ENCODE peak calls at places on chromosomes 4 and X, in six cellular contexts. D, J, F, G, W and B are unnamed samples.

GRCh38 chr4:22237155-22237751 is 278.6 kb downstream of the ADGRA3 start:
- DNase-seq in D (no peak), W (no peak), G (no peak), J (peak), F (peak), B (no peak)

GRCh38 chr4:140249351-140249750 is 95.4 kb upstream of the MAML3 start:
- DNase-seq in W (peak), F (no peak), G (peak), D (no peak), J (no peak), B (no peak)

GRCh38 chr4:185590982-185591381 is 55.7 kb upstream of the PDLIM3 start:
- DNase-seq in W (no peak), G (no peak), D (no peak), F (no peak), J (no peak), B (no peak)

GRCh38 chrX:3120426-3120825 is 79.2 kb downstream of the ARSF start:
- DNase-seq in W (no peak), J (no peak), F (no peak), D (no peak), G (peak), B (no peak)

GRCh38 chr4:22787753-22788389 is 95.1 kb downstream of the GBA3 start:
- DNase-seq in F (no peak), G (peak), W (no peak), J (no peak), D (no peak), B (no peak)

GRCh38 chr4:75995727-75996126 is 5.0 kb upstream of the SDAD1 start:
- DNase-seq in F (no peak), D (no peak), J (no peak), W (peak), G (peak), B (no peak)

GRCh38 chr4:41878991-41879491 is 56.2 kb upstream of the TMEM33 start:
- DNase-seq in G (no peak), J (no peak), D (no peak), W (no peak), F (no peak), B (no peak)

GRCh38 chr4:68447201-68447600 is at the start of gene TMPRSS11E:
- DNase-seq in F (no peak), W (no peak), D (no peak), G (no peak), J (no peak), B (no peak)

GRCh38 chr4:13903061-13903460 is 275.5 kb upstream of the BOD1L1 start:
- DNase-seq in G (no peak), W (no peak), J (no peak), D (no peak), F (no peak), B (no peak)

GRCh38 chrX:7552758-7553157 is 290.2 kb upstream of the VCX start:
- DNase-seq in G (no peak), D (no peak), W (no peak), J (no peak), F (no peak), B (no peak)

GRCh38 chr4:84583871-84584373 is 995 bp downstream of the CDS1 start:
- DNase-seq in W (no peak), D (no peak), J (no peak), F (no peak), G (no peak), B (no peak)

GRCh38 chr4:13248621-13249298 is 235.4 kb downstream of the RAB28 start:
- DNase-seq in G (peak), W (no peak), F (no peak), D (no peak), J (no peak), B (no peak)

GRCh38 chr4:138405439-138405838 is 163.3 kb upstream of the SLC7A11 start:
- DNase-seq in G (peak), J (no peak), W (peak), D (no peak), F (no peak), B (peak)

GRCh38 chrX:51803833-51804232 is 60.6 kb downstream of the GSPT2 start:
- DNase-seq in G (no peak), J (no peak), D (no peak), F (no peak), W (no peak), B (no peak)

GRCh38 chrX:130049821-130050220 is 60.5 kb downstream of the ELF4 start:
- DNase-seq in F (no peak), D (no peak), G (no peak), W (no peak), J (no peak), B (no peak)

GRCh38 chr4:2074588-2074987 is 15.5 kb downstream of the NAT8L start:
- DNase-seq in F (no peak), W (no peak), J (no peak), D (no peak), G (no peak), B (no peak)

GRCh38 chr4:155766544-155766943 is 7.7 kb downstream of the GUCY1B1 start:
- DNase-seq in J (no peak), G (no peak), W (no peak), F (no peak), D (no peak), B (no peak)

GRCh38 chr4:181562399-181562798 is 680.8 kb upstream of the TENM3 start:
- DNase-seq in F (no peak), D (no peak), J (no peak), G (no peak), W (no peak), B (no peak)

GRCh38 chr4:158065176-158065575 is 107.6 kb downstream of the GASK1B start:
- DNase-seq in F (no peak), D (no peak), W (no peak), G (no peak), J (no peak), B (no peak)

GRCh38 chr4:73053076-73053475 is 16.4 kb downstream of the COX18 start:
- DNase-seq in F (no peak), J (no peak), D (no peak), W (no peak), G (peak), B (no peak)

GRCh38 chr4:54231419-54232150 is 2.5 kb downstream of the PDGFRA start:
- DNase-seq in J (no peak), W (no peak), G (peak), D (no peak), F (no peak), B (no peak)

GRCh38 chrX:109533631-109534030 is 3.0 kb upstream of the NXT2 start:
- DNase-seq in F (peak), W (peak), G (peak), D (no peak), J (no peak), B (no peak)

GRCh38 chr4:173001571-173001970 is 167.0 kb upstream of the GALNT7 start:
- DNase-seq in W (no peak), D (no peak), F (no peak), G (peak), J (no peak), B (no peak)

GRCh38 chr4:128379860-128380259 is 92.2 kb upstream of the PGRMC2 start:
- DNase-seq in G (no peak), F (peak), W (peak), J (no peak), D (no peak), B (no peak)

GRCh38 chr4:147498031-147498700 is 17.3 kb downstream of the EDNRA start:
- DNase-seq in D (no peak), W (peak), F (no peak), G (peak), J (no peak), B (no peak)

GRCh38 chr4:65416875-65417274 is 253.4 kb downstream of the EPHA5 start:
- DNase-seq in J (no peak), G (peak), F (peak), W (peak), D (no peak), B (no peak)

GRCh38 chr4:147108409-147108808 is 162.7 kb upstream of the TTC29 start:
- DNase-seq in F (no peak), W (no peak), G (peak), J (no peak), D (no peak), B (no peak)

GRCh38 chrX:153766098-153766817 is 2.2 kb downstream of the PLXNB3 start:
- DNase-seq in F (peak), J (peak), D (peak), G (peak), W (peak), B (no peak)

GRCh38 chrX:19350831-19351447 is 7.2 kb downstream of the PDHA1 start:
- DNase-seq in D (no peak), F (no peak), J (no peak), W (no peak), G (no peak), B (no peak)

GRCh38 chr4:1674682-1675081 is 9.4 kb downstream of the FAM53A start:
- DNase-seq in F (no peak), W (no peak), D (peak), J (no peak), G (no peak), B (no peak)

GRCh38 chr4:132592340-132592739 is 556.8 kb upstream of the PCDH10 start:
- DNase-seq in G (no peak), D (no peak), J (no peak), W (no peak), F (no peak), B (no peak)

GRCh38 chrX:49661881-49662280 is 33.9 kb downstream of the PAGE1 start:
- DNase-seq in F (no peak), J (no peak), W (no peak), G (no peak), D (no peak), B (no peak)

GRCh38 chr4:182832352-182833120 is 84.7 kb downstream of the DCTD start:
- DNase-seq in W (no peak), F (no peak), D (no peak), J (no peak), G (no peak), B (no peak)

GRCh38 chr4:114417214-114417613 is 181.4 kb upstream of the UGT8 start:
- DNase-seq in W (no peak), J (no peak), F (no peak), G (no peak), D (no peak), B (no peak)

GRCh38 chr4:107392380-107392779 is 327.7 kb downstream of the PAPSS1 start:
- DNase-seq in D (no peak), J (no peak), F (no peak), G (no peak), W (no peak), B (no peak)

GRCh38 chr4:107391630-107392028 is 328.4 kb downstream of the PAPSS1 start:
- DNase-seq in G (no peak), W (no peak), F (no peak), J (no peak), D (no peak), B (no peak)

GRCh38 chr4:107391009-107391629 is 328.9 kb downstream of the PAPSS1 start:
- DNase-seq in G (no peak), D (no peak), J (no peak), W (no peak), F (no peak), B (no peak)

GRCh38 chr4:107389965-107390364 is 330.1 kb downstream of the PAPSS1 start:
- DNase-seq in J (no peak), D (no peak), G (no peak), W (no peak), F (no peak), B (no peak)

GRCh38 chr4:107392951-107393350 is 327.1 kb downstream of the PAPSS1 start:
- DNase-seq in D (no peak), J (no peak), W (no peak), F (no peak), G (no peak), B (no peak)
- H3K4me3 ChIP-seq in D (no peak), J (no peak), W (no peak), F (no peak), G (no peak), B (no peak)

DNA sequence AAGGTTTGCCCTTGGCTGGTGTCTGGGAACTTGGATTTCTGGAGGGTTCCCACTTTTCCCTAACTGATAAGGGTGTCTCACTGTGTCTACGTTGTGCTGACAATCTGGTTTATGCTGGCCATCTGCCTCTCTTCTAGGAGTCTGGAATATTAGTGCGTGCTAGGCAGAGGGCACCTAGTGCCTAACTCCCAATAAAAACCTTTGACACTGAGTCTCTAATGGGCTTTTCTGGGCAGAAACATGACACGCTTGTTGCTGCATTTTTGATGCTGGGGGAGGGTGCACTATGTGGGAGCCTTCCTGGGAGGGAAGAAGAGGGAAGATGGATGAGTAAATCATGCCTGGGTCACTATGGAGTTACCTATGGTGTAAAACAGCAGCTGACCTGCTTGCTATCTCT is 16.3 kb upstream of the ZNF41 start:
- DNase-seq in D (no peak), J (no peak), F (no peak), W (no peak), G (no peak), B (no peak)
- TF ChIP-seq CTCF in D (no peak), J (no peak), F (no peak), W (no peak), G (no peak), B (no peak)

GRCh38 chr4:8854866-8855265 is 16.8 kb downstream of the HMX1 start:
- DNase-seq in F (no peak), W (no peak), G (no peak), J (no peak), D (peak), B (no peak)
- H3K4me3 ChIP-seq in F (no peak), W (no peak), G (no peak), J (no peak), D (no peak), B (no peak)

DNA sequence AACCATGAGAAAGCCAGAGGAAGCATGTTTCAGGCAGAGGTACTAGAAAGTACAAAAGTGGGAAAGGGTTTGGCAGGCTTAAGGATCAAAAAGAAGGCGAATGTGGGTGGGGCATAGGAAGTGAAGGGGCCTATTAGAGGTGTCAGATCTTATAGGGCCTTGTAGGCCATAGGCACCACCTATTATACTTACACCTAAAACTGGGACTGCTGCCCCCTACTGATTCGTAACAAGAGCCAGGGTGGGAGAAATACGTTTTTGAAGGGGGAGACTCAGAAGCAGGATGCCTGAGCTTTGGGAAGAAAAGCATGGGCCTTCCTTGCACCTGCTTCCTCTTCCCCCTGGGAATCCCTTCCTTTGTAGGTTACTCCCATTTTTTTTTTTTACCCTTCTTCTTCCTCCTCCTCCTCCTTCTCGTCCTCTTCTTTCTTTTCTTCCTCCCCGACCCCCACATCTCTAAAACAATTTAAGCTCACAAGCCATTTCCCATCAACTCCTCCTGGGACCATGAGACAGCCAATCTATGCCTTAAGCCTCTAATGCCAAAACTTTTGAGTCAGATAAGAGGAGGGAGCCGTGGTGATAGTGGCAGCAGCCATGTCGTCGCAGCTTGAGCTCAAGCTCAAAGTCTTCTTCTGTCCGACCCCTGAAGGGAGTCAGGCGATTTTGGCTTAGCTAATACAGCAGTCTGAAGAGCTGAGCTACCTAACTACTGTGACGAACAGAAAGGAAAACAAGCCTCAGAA is 40.8 kb upstream of the GPC3 start:
- DNase-seq in F (no peak), J (no peak), G (no peak), W (no peak), D (no peak), B (no peak)
- TF ChIP-seq CTCF in F (no peak), J (no peak), G (no peak), W (no peak), D (no peak), B (no peak)

GRCh38 chr4:3481113-3481531 is 18.0 kb downstream of the DOK7 start:
- DNase-seq in G (no peak), D (no peak), W (no peak), J (no peak), F (no peak), B (no peak)
- H3K4me3 ChIP-seq in G (no peak), D (no peak), W (no peak), J (no peak), F (no peak), B (no peak)

GRCh38 chr4:150104401-150105027 is 26.3 kb downstream of the DCLK2 start:
- DNase-seq in F (no peak), J (no peak), G (no peak), D (no peak), W (peak), B (no peak)
- TF ChIP-seq CTCF in F (no peak), J (no peak), G (no peak), D (no peak), W (no peak), B (no peak)